ENCODE peak calls at places on chromosomes 7 and 10, in nine cellular contexts. L is activated CD8-positive, alpha-beta memory T cell treated with anti-CD3 and anti-CD28 coated beads, Interleukin-2, amount 10 ng/mL, durations not matched to agents 7 days and 5 days; C is H7; X is activated CD4-positive, alpha-beta T cell treated with anti-CD3 and anti-CD28 coated beads, Interleukin-2, amount 10 ng/mL, durations not matched to agents 7 days and 5 days; A is Peyer's patch; W is AG08396; P is left ventricle myocardium inferior; E is NCI-H1417; T is immature natural killer cell. N is an unnamed sample.

GRCh38 chr7:46170792-46171191 is 249.7 kb upstream of the IGFBP3 start:
- DNase-seq in L (no peak), W (no peak), P (no peak), T (no peak), X (no peak), E (no peak), A (no peak), C (no peak), N (no peak)

GRCh38 chr10:93916257-93917063 is 22.7 kb downstream of the SLC35G1 start:
- DNase-seq in P (no peak), W (peak), E (peak), C (no peak), X (no peak), A (no peak), L (no peak), T (no peak), N (no peak)

GRCh38 chr7:118232837-118233236 is 8.3 kb downstream of the ANKRD7 start:
- DNase-seq in T (no peak), X (no peak), C (no peak), P (no peak), W (no peak), A (no peak), L (no peak), E (no peak), N (no peak)

GRCh38 chr7:17319164-17320101 is 21.0 kb downstream of the AHR start:
- DNase-seq in W (no peak), T (no peak), E (no peak), A (no peak), P (no peak), L (no peak), X (no peak), C (no peak), N (no peak)

GRCh38 chr10:45257615-45258014 is 57.8 kb downstream of the OR13A1 start:
- DNase-seq in W (no peak), E (no peak), A (no peak), C (no peak), T (no peak), X (no peak), P (no peak), L (no peak), N (no peak)

GRCh38 chr10:68406815-68407585 is at the start of gene RUFY2:
- DNase-seq in C (peak), W (peak), L (peak), A (peak), E (peak), T (peak), P (peak), X (peak), N (peak)

GRCh38 chr7:102433319-102434038 is at the start of gene ORAI2:
- DNase-seq in X (peak), E (peak), T (peak), C (peak), L (peak), W (peak), P (peak), A (peak), N (peak)

GRCh38 chr10:27745719-27746363 is at the start of gene MKX:
- DNase-seq in X (peak), C (peak), E (peak), A (peak), W (peak), L (no peak), T (no peak), P (peak), N (no peak)

GRCh38 chr7:84025332-84025927 is 169.2 kb downstream of the SEMA3A start:
- DNase-seq in T (no peak), L (no peak), W (peak), E (no peak), C (no peak), X (no peak), P (no peak), A (no peak), N (no peak)

GRCh38 chr7:150322114-150322832 is 882 bp upstream of the LRRC61 start:
- DNase-seq in L (peak), E (no peak), A (no peak), T (peak), W (no peak), P (no peak), C (no peak), X (peak), N (peak)

GRCh38 chr7:68724965-68725364 is 873.3 kb upstream of the AUTS2 start:
- DNase-seq in P (no peak), A (no peak), W (no peak), T (no peak), E (no peak), X (no peak), L (no peak), C (no peak), N (peak)

GRCh38 chr7:50791921-50792341 is 9.2 kb upstream of the GRB10 start:
- DNase-seq in T (no peak), W (peak), L (no peak), C (no peak), A (no peak), X (no peak), P (no peak), E (no peak), N (no peak)

GRCh38 chr10:22682237-22683192 is 31.9 kb downstream of the PIP4K2A start:
- DNase-seq in X (peak), A (peak), P (no peak), T (peak), W (no peak), C (no peak), L (peak), E (no peak), N (peak)

GRCh38 chr7:150451833-150452431 is 1.5 kb downstream of the GIMAP8 start:
- DNase-seq in A (no peak), W (no peak), X (peak), C (no peak), E (no peak), P (no peak), L (peak), T (peak), N (no peak)

GRCh38 chr10:958856-959255 is 27.4 kb upstream of the LARP4B start:
- DNase-seq in T (no peak), A (no peak), E (no peak), C (no peak), W (no peak), P (no peak), L (no peak), X (no peak), N (no peak)

GRCh38 chr10:116470768-116471415 is 43.2 kb downstream of the PNLIPRP3 start:
- DNase-seq in X (no peak), L (no peak), T (no peak), E (no peak), W (no peak), C (peak), A (no peak), P (no peak), N (peak)

GRCh38 chr10:5291501-5292195 is 73.1 kb upstream of the UCN3 start:
- DNase-seq in L (peak), W (peak), T (peak), P (peak), E (no peak), C (no peak), X (peak), A (peak), N (peak)

GRCh38 chr7:120156476-120156875 is 116.5 kb upstream of the KCND2 start:
- DNase-seq in A (no peak), X (no peak), L (no peak), T (no peak), W (no peak), P (no peak), E (peak), C (no peak), N (no peak)

GRCh38 chr7:101669307-101669706 is 40.2 kb upstream of the MYL10 start:
- DNase-seq in L (no peak), P (no peak), A (no peak), C (peak), E (no peak), X (no peak), W (no peak), T (no peak), N (no peak)

GRCh38 chr7:67311901-67312300 is 315.3 kb downstream of the TYW1 start:
- DNase-seq in W (no peak), L (no peak), C (no peak), X (no peak), P (no peak), T (no peak), E (no peak), A (no peak), N (no peak)

GRCh38 chr10:113235505-113235904 is 285.5 kb downstream of the TCF7L2 start:
- DNase-seq in E (no peak), P (no peak), W (no peak), T (no peak), X (no peak), L (no peak), C (no peak), A (no peak), N (no peak)

N was measured in RPMI8226.